ENCODE peak calls at places on chromosomes 2 and 18, in six cellular contexts. One of them, this sample, is unnamed.

GRCh38 chr2:31238906-31239841 is 5.2 kb downstream of the EHD3 start:
- DNase-seq in stimulated activated CD4-positive, alpha-beta T cell treated with anti-CD3 and anti-CD28 coated beads, TNF-alpha, amount 100 ng/mL, for 4 hours: no peak
- DNase-seq in kidney epithelial cell: no peak
- DNase-seq in Kasumi-1: no peak
- DNase-seq in stimulated activated naive CD4-positive, alpha-beta T cell: no peak
- DNase-seq in Caki2: no peak
- DNase-seq in this sample: no peak

GRCh38 chr18:74598350-74599001 is 806 bp downstream of the ZNF407 start:
- DNase-seq in stimulated activated CD4-positive, alpha-beta T cell treated with anti-CD3 and anti-CD28 coated beads, TNF-alpha, amount 100 ng/mL, for 4 hours: peak
- DNase-seq in kidney epithelial cell: no peak
- DNase-seq in Kasumi-1: peak
- DNase-seq in stimulated activated naive CD4-positive, alpha-beta T cell: peak
- DNase-seq in Caki2: peak
- DNase-seq in this sample: no peak

GRCh38 chr2:193461431-193461946 is 1266.8 kb upstream of the TMEFF2 start:
- DNase-seq in stimulated activated CD4-positive, alpha-beta T cell treated with anti-CD3 and anti-CD28 coated beads, TNF-alpha, amount 100 ng/mL, for 4 hours: no peak
- DNase-seq in kidney epithelial cell: no peak
- DNase-seq in Kasumi-1: no peak
- DNase-seq in stimulated activated naive CD4-positive, alpha-beta T cell: no peak
- DNase-seq in Caki2: no peak
- DNase-seq in this sample: no peak

GRCh38 chr2:223896751-223897320 is 48.3 kb downstream of the WDFY1 start:
- DNase-seq in stimulated activated CD4-positive, alpha-beta T cell treated with anti-CD3 and anti-CD28 coated beads, TNF-alpha, amount 100 ng/mL, for 4 hours: no peak
- DNase-seq in kidney epithelial cell: peak
- DNase-seq in Kasumi-1: peak
- DNase-seq in stimulated activated naive CD4-positive, alpha-beta T cell: no peak
- DNase-seq in Caki2: peak
- DNase-seq in this sample: no peak

GRCh38 chr2:117407746-117408145 is 406.7 kb upstream of the DDX18 start:
- DNase-seq in stimulated activated CD4-positive, alpha-beta T cell treated with anti-CD3 and anti-CD28 coated beads, TNF-alpha, amount 100 ng/mL, for 4 hours: no peak
- DNase-seq in kidney epithelial cell: no peak
- DNase-seq in Kasumi-1: no peak
- DNase-seq in stimulated activated naive CD4-positive, alpha-beta T cell: no peak
- DNase-seq in Caki2: no peak
- DNase-seq in this sample: no peak

GRCh38 chr18:69935319-69936190 is 12.1 kb downstream of the CD226 start:
- DNase-seq in stimulated activated CD4-positive, alpha-beta T cell treated with anti-CD3 and anti-CD28 coated beads, TNF-alpha, amount 100 ng/mL, for 4 hours: peak
- DNase-seq in kidney epithelial cell: no peak
- DNase-seq in Kasumi-1: no peak
- DNase-seq in stimulated activated naive CD4-positive, alpha-beta T cell: peak
- DNase-seq in Caki2: no peak
- DNase-seq in this sample: peak

GRCh38 chr2:69742170-69742952 is 427 bp downstream of the ANXA4 start:
- DNase-seq in stimulated activated CD4-positive, alpha-beta T cell treated with anti-CD3 and anti-CD28 coated beads, TNF-alpha, amount 100 ng/mL, for 4 hours: no peak
- DNase-seq in kidney epithelial cell: no peak
- DNase-seq in Kasumi-1: peak
- DNase-seq in stimulated activated naive CD4-positive, alpha-beta T cell: no peak
- DNase-seq in Caki2: peak
- DNase-seq in this sample: no peak

GRCh38 chr2:3127279-3127690 is 250.3 kb downstream of the EIPR1 start:
- DNase-seq in stimulated activated CD4-positive, alpha-beta T cell treated with anti-CD3 and anti-CD28 coated beads, TNF-alpha, amount 100 ng/mL, for 4 hours: no peak
- DNase-seq in kidney epithelial cell: no peak
- DNase-seq in Kasumi-1: no peak
- DNase-seq in stimulated activated naive CD4-positive, alpha-beta T cell: no peak
- DNase-seq in Caki2: no peak
- DNase-seq in this sample: no peak

GRCh38 chr2:233082934-233083755 is 23.0 kb downstream of the INPP5D start:
- DNase-seq in stimulated activated CD4-positive, alpha-beta T cell treated with anti-CD3 and anti-CD28 coated beads, TNF-alpha, amount 100 ng/mL, for 4 hours: no peak
- DNase-seq in kidney epithelial cell: no peak
- DNase-seq in Kasumi-1: peak
- DNase-seq in stimulated activated naive CD4-positive, alpha-beta T cell: no peak
- DNase-seq in Caki2: no peak
- DNase-seq in this sample: no peak

GRCh38 chr2:208718828-208719227 is 312.2 kb downstream of the PTH2R start:
- DNase-seq in stimulated activated CD4-positive, alpha-beta T cell treated with anti-CD3 and anti-CD28 coated beads, TNF-alpha, amount 100 ng/mL, for 4 hours: no peak
- DNase-seq in kidney epithelial cell: no peak
- DNase-seq in Kasumi-1: no peak
- DNase-seq in stimulated activated naive CD4-positive, alpha-beta T cell: no peak
- DNase-seq in Caki2: no peak
- DNase-seq in this sample: no peak

GRCh38 chr2:181177376-181177775 is 197.0 kb downstream of the UBE2E3 start:
- DNase-seq in stimulated activated CD4-positive, alpha-beta T cell treated with anti-CD3 and anti-CD28 coated beads, TNF-alpha, amount 100 ng/mL, for 4 hours: no peak
- DNase-seq in kidney epithelial cell: no peak
- DNase-seq in Kasumi-1: no peak
- DNase-seq in stimulated activated naive CD4-positive, alpha-beta T cell: no peak
- DNase-seq in Caki2: no peak
- DNase-seq in this sample: no peak

GRCh38 chr2:189252991-189253680 is 73.6 kb upstream of the COL5A2 start:
- DNase-seq in stimulated activated CD4-positive, alpha-beta T cell treated with anti-CD3 and anti-CD28 coated beads, TNF-alpha, amount 100 ng/mL, for 4 hours: no peak
- DNase-seq in kidney epithelial cell: no peak
- DNase-seq in Kasumi-1: no peak
- DNase-seq in stimulated activated naive CD4-positive, alpha-beta T cell: no peak
- DNase-seq in Caki2: no peak
- DNase-seq in this sample: no peak

GRCh38 chr2:130391058-130391871 is 35.4 kb downstream of the PTPN18 start:
- DNase-seq in stimulated activated CD4-positive, alpha-beta T cell treated with anti-CD3 and anti-CD28 coated beads, TNF-alpha, amount 100 ng/mL, for 4 hours: peak
- DNase-seq in kidney epithelial cell: no peak
- DNase-seq in Kasumi-1: peak
- DNase-seq in stimulated activated naive CD4-positive, alpha-beta T cell: peak
- DNase-seq in Caki2: peak
- DNase-seq in this sample: no peak

GRCh38 chr18:35592298-35592697 is 10.8 kb downstream of the GALNT1 start:
- DNase-seq in stimulated activated CD4-positive, alpha-beta T cell treated with anti-CD3 and anti-CD28 coated beads, TNF-alpha, amount 100 ng/mL, for 4 hours: no peak
- DNase-seq in kidney epithelial cell: no peak
- DNase-seq in Kasumi-1: no peak
- DNase-seq in stimulated activated naive CD4-positive, alpha-beta T cell: no peak
- DNase-seq in Caki2: no peak
- DNase-seq in this sample: no peak

GRCh38 chr2:205198130-205198505 is 484.2 kb upstream of the NRP2 start:
- DNase-seq in stimulated activated CD4-positive, alpha-beta T cell treated with anti-CD3 and anti-CD28 coated beads, TNF-alpha, amount 100 ng/mL, for 4 hours: no peak
- DNase-seq in kidney epithelial cell: no peak
- DNase-seq in Kasumi-1: no peak
- DNase-seq in stimulated activated naive CD4-positive, alpha-beta T cell: no peak
- DNase-seq in Caki2: no peak
- DNase-seq in this sample: no peak

GRCh38 chr2:74917702-74918619 is 40.5 kb upstream of the POLE4 start:
- DNase-seq in stimulated activated CD4-positive, alpha-beta T cell treated with anti-CD3 and anti-CD28 coated beads, TNF-alpha, amount 100 ng/mL, for 4 hours: no peak
- DNase-seq in kidney epithelial cell: peak
- DNase-seq in Kasumi-1: peak
- DNase-seq in stimulated activated naive CD4-positive, alpha-beta T cell: no peak
- DNase-seq in Caki2: peak
- DNase-seq in this sample: no peak

GRCh38 chr2:97792416-97792815 is 79.0 kb downstream of the ZAP70 start:
- DNase-seq in stimulated activated CD4-positive, alpha-beta T cell treated with anti-CD3 and anti-CD28 coated beads, TNF-alpha, amount 100 ng/mL, for 4 hours: no peak
- DNase-seq in kidney epithelial cell: no peak
- DNase-seq in Kasumi-1: no peak
- DNase-seq in stimulated activated naive CD4-positive, alpha-beta T cell: no peak
- DNase-seq in Caki2: no peak
- DNase-seq in this sample: no peak

GRCh38 chr2:207867075-207867474 is 97.4 kb upstream of the FZD5 start:
- DNase-seq in stimulated activated CD4-positive, alpha-beta T cell treated with anti-CD3 and anti-CD28 coated beads, TNF-alpha, amount 100 ng/mL, for 4 hours: no peak
- DNase-seq in kidney epithelial cell: no peak
- DNase-seq in Kasumi-1: no peak
- DNase-seq in stimulated activated naive CD4-positive, alpha-beta T cell: no peak
- DNase-seq in Caki2: peak
- DNase-seq in this sample: no peak

GRCh38 chr2:155733091-155733870 is 599.2 kb downstream of the NR4A2 start:
- DNase-seq in stimulated activated CD4-positive, alpha-beta T cell treated with anti-CD3 and anti-CD28 coated beads, TNF-alpha, amount 100 ng/mL, for 4 hours: no peak
- DNase-seq in kidney epithelial cell: no peak
- DNase-seq in Kasumi-1: no peak
- DNase-seq in stimulated activated naive CD4-positive, alpha-beta T cell: no peak
- DNase-seq in Caki2: no peak
- DNase-seq in this sample: no peak

GRCh38 chr2:159065313-159065712 is 96.9 kb downstream of the TANC1 start:
- DNase-seq in stimulated activated CD4-positive, alpha-beta T cell treated with anti-CD3 and anti-CD28 coated beads, TNF-alpha, amount 100 ng/mL, for 4 hours: no peak
- DNase-seq in kidney epithelial cell: no peak
- DNase-seq in Kasumi-1: no peak
- DNase-seq in stimulated activated naive CD4-positive, alpha-beta T cell: no peak
- DNase-seq in Caki2: no peak
- DNase-seq in this sample: no peak